ENCODE peak calls at places on chromosomes 13 and 19, in eight cellular contexts. One of them, this sample, is unnamed.

GRCh38 chr19:48858984-48859710 is 9.3 kb downstream of the PLEKHA4 start:
- DNase-seq in cardiac muscle cell: no peak
- DNase-seq in Caki2: no peak
- DNase-seq in dorsolateral prefrontal cortex: no peak
- DNase-seq in activated naive CD4-positive, alpha-beta T cell: no peak
- DNase-seq in kidney glomerular epithelial cell: no peak
- DNase-seq in germinal center: peak; percentile 88
- DNase-seq in nephron progenitor cell: no peak
- DNase-seq in this sample: peak; percentile 75

GRCh38 chr19:50568321-50569022 is at the start of gene LRRC4B:
- DNase-seq in germinal center: no peak
- DNase-seq in dorsolateral prefrontal cortex: peak; percentile 73
- DNase-seq in activated naive CD4-positive, alpha-beta T cell: no peak
- DNase-seq in nephron progenitor cell: peak; percentile 69
- DNase-seq in kidney glomerular epithelial cell: no peak
- DNase-seq in Caki2: no peak
- DNase-seq in cardiac muscle cell: peak; percentile 16
- DNase-seq in this sample: peak; percentile 75

GRCh38 chr19:55536951-55537740 is at the start of gene SBK2:
- DNase-seq in activated naive CD4-positive, alpha-beta T cell: no peak
- DNase-seq in dorsolateral prefrontal cortex: no peak
- DNase-seq in germinal center: no peak
- DNase-seq in nephron progenitor cell: peak; percentile 84
- DNase-seq in Caki2: no peak
- DNase-seq in kidney glomerular epithelial cell: no peak
- DNase-seq in cardiac muscle cell: no peak
- DNase-seq in this sample: peak; percentile 95

GRCh38 chr13:50085063-50085462 is 69.8 kb downstream of the KCNRG start:
- DNase-seq in kidney glomerular epithelial cell: peak; percentile 53
- DNase-seq in activated naive CD4-positive, alpha-beta T cell: no peak
- DNase-seq in cardiac muscle cell: peak; percentile 67
- DNase-seq in germinal center: no peak
- DNase-seq in Caki2: peak; percentile 45
- DNase-seq in dorsolateral prefrontal cortex: no peak
- DNase-seq in nephron progenitor cell: peak; percentile 5
- DNase-seq in this sample: no peak

GRCh38 chr13:50080158-50080855 is 65.1 kb downstream of the KCNRG start:
- DNase-seq in germinal center: peak; percentile 10
- DNase-seq in cardiac muscle cell: peak; percentile 63
- DNase-seq in kidney glomerular epithelial cell: peak; percentile 71
- DNase-seq in nephron progenitor cell: peak; percentile 44
- DNase-seq in dorsolateral prefrontal cortex: no peak
- DNase-seq in activated naive CD4-positive, alpha-beta T cell: no peak
- DNase-seq in Caki2: peak; percentile 62
- DNase-seq in this sample: no peak

GRCh38 chr19:42204684-42205083 is 12.8 kb downstream of the DEDD2 start:
- DNase-seq in germinal center: no peak
- DNase-seq in Caki2: no peak
- DNase-seq in activated naive CD4-positive, alpha-beta T cell: no peak
- DNase-seq in dorsolateral prefrontal cortex: no peak
- DNase-seq in nephron progenitor cell: no peak
- DNase-seq in kidney glomerular epithelial cell: no peak
- DNase-seq in cardiac muscle cell: no peak
- DNase-seq in this sample: peak; percentile 72

GRCh38 chr13:101455863-101456262 is 3.4 kb downstream of the ITGBL1 start:
- DNase-seq in kidney glomerular epithelial cell: peak; percentile 94
- DNase-seq in germinal center: no peak
- DNase-seq in cardiac muscle cell: peak; percentile 88
- DNase-seq in dorsolateral prefrontal cortex: no peak
- DNase-seq in activated naive CD4-positive, alpha-beta T cell: no peak
- DNase-seq in Caki2: peak; percentile 77
- DNase-seq in nephron progenitor cell: no peak
- DNase-seq in this sample: no peak

GRCh38 chr19:48448563-48448962 is 2.8 kb downstream of the GRWD1 start:
- DNase-seq in germinal center: no peak
- DNase-seq in kidney glomerular epithelial cell: no peak
- DNase-seq in activated naive CD4-positive, alpha-beta T cell: no peak
- DNase-seq in nephron progenitor cell: no peak
- DNase-seq in cardiac muscle cell: no peak
- DNase-seq in dorsolateral prefrontal cortex: no peak
- DNase-seq in Caki2: no peak
- DNase-seq in this sample: no peak

GRCh38 chr13:76019421-76020044 is 383.4 kb downstream of the LMO7 start:
- DNase-seq in Caki2: no peak
- DNase-seq in cardiac muscle cell: no peak
- DNase-seq in germinal center: no peak
- DNase-seq in dorsolateral prefrontal cortex: peak; percentile 78
- DNase-seq in nephron progenitor cell: peak; percentile 45
- DNase-seq in activated naive CD4-positive, alpha-beta T cell: no peak
- DNase-seq in kidney glomerular epithelial cell: no peak
- DNase-seq in this sample: peak; percentile 32

GRCh38 chr13:57409656-57410055 is 221.9 kb upstream of the PCDH17 start:
- DNase-seq in kidney glomerular epithelial cell: no peak
- DNase-seq in dorsolateral prefrontal cortex: no peak
- DNase-seq in cardiac muscle cell: no peak
- DNase-seq in Caki2: no peak
- DNase-seq in nephron progenitor cell: peak; percentile 18
- DNase-seq in activated naive CD4-positive, alpha-beta T cell: no peak
- DNase-seq in germinal center: no peak
- DNase-seq in this sample: no peak

GRCh38 chr19:18932216-18932841 is 8.7 kb downstream of the HOMER3 start:
- DNase-seq in kidney glomerular epithelial cell: no peak
- DNase-seq in activated naive CD4-positive, alpha-beta T cell: peak; percentile 52
- DNase-seq in Caki2: no peak
- DNase-seq in dorsolateral prefrontal cortex: peak; percentile 72
- DNase-seq in cardiac muscle cell: peak; percentile 51
- DNase-seq in germinal center: peak; percentile 95
- DNase-seq in nephron progenitor cell: peak; percentile 97
- DNase-seq in this sample: peak; percentile 98

GRCh38 chr13:105918842-105919741 is 616.4 kb downstream of the EFNB2 start:
- DNase-seq in nephron progenitor cell: no peak
- DNase-seq in kidney glomerular epithelial cell: peak; percentile 58
- DNase-seq in germinal center: no peak
- DNase-seq in dorsolateral prefrontal cortex: no peak
- DNase-seq in activated naive CD4-positive, alpha-beta T cell: no peak
- DNase-seq in cardiac muscle cell: peak; percentile 71
- DNase-seq in Caki2: peak; percentile 83
- DNase-seq in this sample: peak; percentile 27

GRCh38 chr19:16737909-16738308 is 18.3 kb downstream of the NWD1 start:
- DNase-seq in germinal center: no peak
- DNase-seq in cardiac muscle cell: peak; percentile 13
- DNase-seq in activated naive CD4-positive, alpha-beta T cell: no peak
- DNase-seq in dorsolateral prefrontal cortex: no peak
- DNase-seq in Caki2: no peak
- DNase-seq in nephron progenitor cell: no peak
- DNase-seq in kidney glomerular epithelial cell: no peak
- DNase-seq in this sample: no peak

This sample was measured in iPS-NIHi11.